ENCODE peak calls at places on chromosomes 1 and 21, in five cellular contexts. N, H, C, S and B are unnamed samples.

GRCh38 chr1:202293620-202294019 is 48.1 kb downstream of the UBE2T start:
- DNase-seq in H (no peak), C (peak), S (no peak), N (no peak), B (no peak)

GRCh38 chr1:214559079-214559478 is 7.7 kb upstream of the PTPN14 start:
- DNase-seq in H (no peak), S (no peak), N (no peak), C (no peak), B (no peak)

GRCh38 chr1:168755800-168756418 is 26.9 kb upstream of the DPT start:
- DNase-seq in C (no peak), N (no peak), H (no peak), S (no peak), B (no peak)

GRCh38 chr1:19169642-19170041 is 40.4 kb downstream of the UBR4 start:
- DNase-seq in S (no peak), C (peak), H (no peak), N (peak), B (no peak)

GRCh38 chr21:31335957-31336738 is 7.9 kb downstream of the TIAM1 start:
- DNase-seq in H (no peak), C (peak), S (no peak), N (peak), B (no peak)

GRCh38 chr1:31372961-31373896 is at the start of gene FABP3:
- DNase-seq in H (peak), C (peak), N (peak), S (peak), B (peak)

GRCh38 chr1:89910780-89911179 is 84.1 kb upstream of the ZNF326 start:
- DNase-seq in H (peak), N (peak), C (peak), S (no peak), B (no peak)

GRCh38 chr1:17538010-17538409 is 1.5 kb upstream of the ARHGEF10L start:
- DNase-seq in N (no peak), C (peak), H (no peak), S (no peak), B (no peak)

DNA sequence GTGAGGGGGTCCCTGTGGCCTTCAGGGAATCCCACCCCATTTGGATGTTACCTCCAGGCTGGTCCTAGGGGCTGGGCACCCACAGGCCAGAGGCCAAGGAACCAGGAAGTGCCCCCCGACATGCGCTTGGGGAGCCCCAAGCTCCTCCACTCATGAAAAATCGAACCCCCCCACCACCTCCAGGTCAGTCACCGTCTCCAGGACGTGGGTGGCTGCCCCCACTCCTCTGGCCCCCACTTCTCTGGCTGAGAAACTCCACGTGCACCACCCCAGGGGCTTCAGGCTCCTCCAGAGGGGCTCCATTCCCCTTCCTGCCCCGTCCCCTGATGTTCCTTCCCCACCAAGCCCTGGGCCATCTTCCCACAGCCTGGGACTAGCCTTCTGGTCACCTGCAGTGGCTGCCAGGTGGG is 30.5 kb upstream of the POFUT2 start:
- DNase-seq in N (no peak), S (no peak), H (no peak), C (no peak), B (no peak)
- H3K18ac ChIP-seq in N (peak), S (no peak), H (no peak), C (peak), B (peak)

GRCh38 chr1:192632188-192632587 is 3.8 kb upstream of the RGS13 start:
- DNase-seq in N (peak), H (no peak), S (no peak), C (no peak), B (no peak)
- H3K4me3 ChIP-seq in N (no peak), H (no peak), S (no peak), C (no peak), B (no peak)

GRCh38 chr1:100657876-100658715 is 61.4 kb upstream of the VCAM1 start:
- DNase-seq in C (peak), H (no peak), S (no peak), N (peak), B (no peak)

GRCh38 chr1:100661176-100661575 is 58.4 kb upstream of the VCAM1 start:
- DNase-seq in N (no peak), H (no peak), C (no peak), S (no peak), B (no peak)

DNA sequence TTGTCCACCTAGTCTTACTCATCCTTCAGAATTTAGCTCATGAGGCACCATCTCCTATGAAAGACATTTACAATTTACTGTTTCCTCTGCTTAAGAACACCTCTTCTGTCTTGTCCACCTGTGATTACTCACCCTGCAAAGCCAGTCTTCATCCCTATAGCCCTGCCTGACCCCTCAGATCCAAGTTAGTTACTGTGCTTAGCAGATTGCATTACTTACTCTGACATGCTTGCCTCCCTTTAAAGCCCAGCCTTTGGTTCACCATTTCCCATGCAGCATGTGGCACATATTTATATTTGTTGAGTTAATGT is 60.9 kb upstream of the VCAM1 start:
- DNase-seq in H (no peak), S (no peak), N (no peak), C (no peak), B (no peak)
- H3K18ac ChIP-seq in H (no peak), S (no peak), N (no peak), C (no peak), B (no peak)

DNA sequence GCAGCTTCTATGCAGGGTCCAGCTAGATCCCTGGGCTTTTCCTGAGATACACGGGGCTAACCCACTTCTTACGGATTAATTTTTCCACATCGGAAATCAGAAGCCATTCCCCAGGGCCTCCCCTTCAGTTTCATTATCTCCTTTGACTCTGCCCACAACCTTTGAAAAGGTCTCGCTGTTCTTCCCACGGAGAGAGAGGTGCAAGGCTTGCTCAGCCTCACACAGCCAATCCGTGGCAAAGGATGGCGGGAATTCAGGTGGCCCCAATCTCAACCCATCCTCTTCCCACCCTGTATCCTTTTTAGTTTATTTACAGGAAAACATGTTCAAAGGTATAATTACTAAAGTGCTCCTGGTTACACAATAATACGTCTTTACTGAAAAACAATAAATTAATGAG is 702 bp upstream of the MAPKAPK2 start:
- DNase-seq in C (no peak), S (no peak), N (no peak), H (no peak), B (no peak)
- H3K4me3 ChIP-seq in C (peak), S (peak), N (peak), H (no peak), B (no peak)

DNA sequence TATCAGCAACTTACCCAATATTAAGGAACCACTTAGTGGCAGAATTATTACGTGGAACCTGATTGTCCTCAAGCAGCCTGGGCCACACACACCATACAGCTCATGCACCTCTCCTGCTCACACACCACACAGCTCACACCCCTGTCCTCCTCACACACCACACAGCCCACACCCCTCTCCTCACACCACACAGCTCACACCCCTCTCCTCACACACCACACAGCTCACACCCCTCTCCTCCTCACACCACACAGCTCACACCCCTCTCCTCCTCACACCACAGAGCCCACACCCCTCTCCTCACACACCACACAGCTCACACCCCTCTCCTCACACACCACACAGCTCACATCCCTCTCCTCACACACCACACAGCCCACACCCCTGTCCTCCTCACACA is 36.8 kb upstream of the LAMC2 start:
- DNase-seq in C (no peak), H (no peak), S (no peak), N (no peak), B (no peak)
- H3K18ac ChIP-seq in C (peak), H (no peak), S (no peak), N (no peak), B (no peak)